ENCODE peak calls at places on chromosomes 11 and 22, in four cellular contexts. S is IMR-90, M is mesendoderm, G is neuronal stem cell. C is an unnamed sample.
A peak's percentile ranks its signal among the peaks of the same experiment; 100 is the strongest.

GRCh38 chr22:49968313-49968830 is 7.8 kb downstream of the PIM3 start:
- DNase-seq in S (no peak), M (no peak), G (no peak), C (no peak)

GRCh38 chr11:70467196-70468085 is 69.1 kb downstream of the CTTN start:
- DNase-seq in G (peak; percentile 56), S (peak; percentile 39), M (peak; percentile 47), C (peak; percentile 49)

GRCh38 chr11:116643521-116643920 is 129.3 kb downstream of the BUD13 start:
- DNase-seq in S (no peak), G (no peak), M (no peak), C (no peak)

GRCh38 chr11:72080326-72081183 is at the start of the genes LRRC51 and NUMA1:
- DNase-seq in S (peak; percentile 100), M (peak; percentile 100), G (peak; percentile 100), C (peak; percentile 100)

GRCh38 chr11:60835472-60835871 is 6.4 kb upstream of the CCDC86 start:
- DNase-seq in S (peak; percentile 47), M (no peak), G (no peak), C (no peak)

GRCh38 chr22:27212617-27213177 is 555.3 kb downstream of the MIAT start:
- DNase-seq in S (peak; percentile 98), M (peak; percentile 44), G (no peak), C (peak; percentile 100)

GRCh38 chr11:71298016-71298550 is 45.7 kb upstream of the SHANK2 start:
- DNase-seq in G (no peak), S (no peak), M (no peak), C (no peak)

GRCh38 chr11:104658177-104658576 is 240.1 kb downstream of the CASP12 start:
- DNase-seq in S (no peak), M (no peak), G (no peak), C (no peak)

GRCh38 chr11:115527534-115528125 is 23.4 kb upstream of the CADM1 start:
- DNase-seq in S (no peak), G (peak; percentile 30), M (peak; percentile 86), C (no peak)

GRCh38 chr22:43090130-43090789 is 1.1 kb upstream of the TTLL1 start:
- DNase-seq in G (no peak), S (peak; percentile 80), M (peak; percentile 52), C (peak; percentile 85)

DNA sequence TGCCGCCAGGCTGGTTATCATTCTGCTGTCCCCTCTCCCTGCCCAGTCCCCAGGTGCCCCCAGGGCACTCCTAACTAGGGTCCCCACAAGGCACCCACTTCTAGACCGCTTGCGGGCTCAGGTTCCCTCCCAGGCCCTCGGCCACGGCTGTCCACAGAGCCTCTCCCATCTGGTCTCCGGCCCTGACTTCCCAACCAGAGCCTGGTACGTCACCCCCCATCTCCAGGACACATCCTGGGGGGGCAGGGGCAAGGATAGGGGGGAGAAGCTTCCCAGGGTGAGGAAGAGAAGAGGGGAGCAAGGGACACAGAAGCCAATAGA is 464 bp downstream of the SSTR3 start:
- DNase-seq in M (no peak), G (no peak), S (no peak), C (no peak)
- H2BK15ac ChIP-seq in M (no peak overlapping the region), G (no peak overlapping the region), S (no peak overlapping the region), C (no peak overlapping the region)

GRCh38 chr11:120198787-120199469 is 11.9 kb upstream of the OAF start:
- DNase-seq in M (no peak), G (no peak), S (no peak), C (no peak)

GRCh38 chr11:120197254-120197891 is 13.5 kb upstream of the OAF start:
- DNase-seq in G (no peak), S (no peak), M (peak; percentile 93), C (no peak)

GRCh38 chr11:120198403-120198786 is 12.4 kb upstream of the OAF start:
- DNase-seq in G (no peak), S (no peak), M (no peak), C (no peak)

GRCh38 chr11:120196857-120197253 is 14.0 kb upstream of the OAF start:
- DNase-seq in S (no peak), G (no peak), M (no peak), C (no peak)

DNA sequence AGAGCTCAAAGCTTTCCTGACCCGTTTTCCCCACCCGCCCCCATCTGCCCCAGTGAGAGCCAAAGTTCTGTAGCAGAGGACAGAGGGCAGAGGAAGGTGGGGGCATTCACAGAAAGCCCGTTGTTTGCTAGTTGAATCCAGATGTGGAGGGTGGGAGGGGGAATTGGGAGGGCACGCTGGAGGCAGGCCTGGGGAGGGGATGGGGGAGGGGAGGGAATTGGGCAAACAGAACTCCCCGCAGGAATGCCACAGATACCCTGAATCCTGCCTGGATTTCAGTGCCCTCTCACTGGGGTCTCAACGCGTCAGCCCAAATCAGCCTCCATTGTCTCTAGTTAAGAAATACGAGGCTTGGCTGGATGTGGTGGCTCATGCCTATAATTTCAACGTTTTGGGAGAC is 12.9 kb upstream of the OAF start:
- DNase-seq in M (no peak), G (no peak), S (no peak), C (no peak)
- H2BK15ac ChIP-seq in M (no peak overlapping the region), G (no peak overlapping the region), S (no peak overlapping the region), C (no peak overlapping the region)

GRCh38 chr11:66465371-66466224 is 1.1 kb upstream of the PELI3 start:
- DNase-seq in G (no peak), S (no peak), M (no peak), C (no peak)
- H2BK15ac ChIP-seq in G (no peak overlapping the region), S (no peak overlapping the region), M (no peak overlapping the region), C (no peak overlapping the region)

GRCh38 chr22:36783743-36784142 is 7.8 kb upstream of the IFT27 start:
- DNase-seq in M (no peak), S (no peak), G (no peak), C (no peak)

GRCh38 chr22:36787594-36787993 is 11.7 kb upstream of the IFT27 start:
- DNase-seq in M (no peak), S (no peak), G (no peak), C (no peak)

GRCh38 chr22:36776722-36777121 is 803 bp upstream of the IFT27 start:
- DNase-seq in S (no peak), M (no peak), G (no peak), C (no peak)

GRCh38 chr22:36778020-36778419 is 2.1 kb upstream of the IFT27 start:
- DNase-seq in M (no peak), G (no peak), S (no peak), C (no peak)

GRCh38 chr22:36781656-36782627 is 6.0 kb upstream of the IFT27 start:
- DNase-seq in S (peak; percentile 92), G (peak; percentile 71), M (peak; percentile 90), C (peak; percentile 92)
- H2BK15ac ChIP-seq in S (no peak overlapping the region), G (no peak overlapping the region), M (no peak overlapping the region), C (no peak overlapping the region)

GRCh38 chr11:57667065-57667714 is 724 bp upstream of the ZDHHC5 start:
- DNase-seq in M (peak; percentile 99), G (peak; percentile 98), S (peak; percentile 99), C (peak; percentile 99)
- H2BK15ac ChIP-seq in M (no peak overlapping the region), G (peak overlapping the region; percentile 76), S (peak overlapping the region; percentile 91), C (no peak overlapping the region)

DNA sequence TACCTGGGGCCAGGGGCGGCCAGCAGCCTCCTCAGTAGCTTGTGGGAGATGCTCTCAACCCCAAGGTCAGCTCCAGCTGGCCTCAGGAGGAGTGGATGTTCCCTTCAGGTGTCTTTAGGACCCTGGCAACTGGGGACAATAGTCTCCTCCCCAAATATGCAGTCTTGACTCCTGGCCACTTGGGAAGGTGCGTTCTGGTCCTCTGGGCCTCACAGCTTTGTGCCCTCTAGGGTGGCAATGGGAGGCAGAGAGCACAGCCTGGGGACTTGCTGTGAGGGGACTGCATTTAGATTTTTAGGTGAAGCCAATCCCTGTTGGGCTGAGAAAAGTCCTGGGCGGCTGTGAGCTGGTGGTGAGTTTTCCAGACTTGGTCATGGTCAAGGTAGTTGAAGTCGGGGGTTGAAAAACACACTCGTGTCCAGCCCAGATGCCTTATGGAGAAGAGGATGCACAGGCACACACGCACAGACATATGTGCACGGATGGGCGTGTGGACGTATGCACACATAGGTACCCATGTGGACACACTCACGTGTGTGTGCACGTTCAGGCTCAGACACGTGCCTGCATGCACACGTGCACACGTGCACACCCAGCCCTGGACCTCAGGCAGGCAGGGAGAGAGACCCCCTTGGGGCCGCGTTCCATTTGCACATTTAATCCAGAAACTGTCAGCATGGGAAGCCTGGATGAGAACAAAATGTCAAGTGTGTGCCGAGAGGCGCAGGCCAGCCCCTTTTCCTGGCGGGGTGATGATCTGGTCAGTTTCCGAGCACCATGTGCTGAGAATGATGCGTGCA is 95.9 kb downstream of the KCNQ1 start:
- DNase-seq in M (no peak), G (no peak), S (no peak), C (no peak)
- H2BK15ac ChIP-seq in M (no peak overlapping the region), G (peak overlapping the region; percentile 83), S (no peak overlapping the region), C (no peak overlapping the region)

GRCh38 chr11:68958211-68958610 is 22.6 kb downstream of the MRGPRD start:
- DNase-seq in S (no peak), G (no peak), M (no peak), C (no peak)
- H2BK15ac ChIP-seq in S (no peak overlapping the region), G (no peak overlapping the region), M (no peak overlapping the region), C (no peak overlapping the region)

GRCh38 chr11:46333129-46333947 is 13.9 kb upstream of the DGKZ start:
- DNase-seq in G (no peak), M (no peak), S (no peak), C (no peak)
- H2BK15ac ChIP-seq in G (peak overlapping the region; percentile 76), M (no peak overlapping the region), S (no peak overlapping the region), C (no peak overlapping the region)